ENCODE peak calls at places on chromosome 19, in ten cellular contexts. C is endothelial cell; D is fibroblast of mammary gland; T is H9; I is pancreas; W is tibial nerve; M is psoas muscle; Y is CD4-positive, alpha-beta T cell; U is fibroblast of pulmonary artery; G is K562. O is an unnamed sample.

GRCh38 chr19:50639121-50640112 is at the start of gene SYT3:
- DNase-seq in M (no peak), G (peak), D (peak), W (no peak), U (peak), C (no peak), T (peak), I (peak), Y (peak), O (peak)

GRCh38 chr19:44889830-44890365 is 1.2 kb upstream of the TOMM40 start:
- DNase-seq in Y (no peak), I (no peak), W (no peak), C (no peak), U (no peak), T (no peak), M (no peak), G (no peak), D (no peak), O (no peak)

GRCh38 chr19:33612928-33613327 is 8.8 kb upstream of the CHST8 start:
- DNase-seq in T (no peak), G (no peak), W (no peak), U (no peak), Y (no peak), D (no peak), I (no peak), C (no peak), M (no peak), O (no peak)

GRCh38 chr19:48992571-48993174 is 436 bp downstream of the GYS1 start:
- DNase-seq in Y (no peak), M (no peak), W (no peak), C (peak), D (no peak), I (peak), G (no peak), U (no peak), T (peak), O (no peak)

GRCh38 chr19:33797821-33798633 is 1.4 kb downstream of the KCTD15 start:
- DNase-seq in W (no peak), Y (no peak), G (peak), U (peak), T (peak), I (peak), D (no peak), M (peak), C (peak), O (no peak)

GRCh38 chr19:30664358-30665058 is 292.3 kb downstream of the ZNF536 start:
- DNase-seq in Y (no peak), I (peak), M (no peak), D (peak), G (no peak), T (peak), U (no peak), W (no peak), C (no peak), O (no peak)

GRCh38 chr19:3617463-3617862 is 9.1 kb downstream of the CACTIN start:
- DNase-seq in W (no peak), T (peak), U (no peak), C (no peak), I (no peak), M (no peak), Y (no peak), D (no peak), G (no peak), O (no peak)

GRCh38 chr19:44356383-44357111 is at the start of gene ZNF112:
- DNase-seq in U (peak), D (peak), G (peak), W (peak), C (peak), M (peak), T (peak), Y (no peak), I (peak), O (no peak)

DNA sequence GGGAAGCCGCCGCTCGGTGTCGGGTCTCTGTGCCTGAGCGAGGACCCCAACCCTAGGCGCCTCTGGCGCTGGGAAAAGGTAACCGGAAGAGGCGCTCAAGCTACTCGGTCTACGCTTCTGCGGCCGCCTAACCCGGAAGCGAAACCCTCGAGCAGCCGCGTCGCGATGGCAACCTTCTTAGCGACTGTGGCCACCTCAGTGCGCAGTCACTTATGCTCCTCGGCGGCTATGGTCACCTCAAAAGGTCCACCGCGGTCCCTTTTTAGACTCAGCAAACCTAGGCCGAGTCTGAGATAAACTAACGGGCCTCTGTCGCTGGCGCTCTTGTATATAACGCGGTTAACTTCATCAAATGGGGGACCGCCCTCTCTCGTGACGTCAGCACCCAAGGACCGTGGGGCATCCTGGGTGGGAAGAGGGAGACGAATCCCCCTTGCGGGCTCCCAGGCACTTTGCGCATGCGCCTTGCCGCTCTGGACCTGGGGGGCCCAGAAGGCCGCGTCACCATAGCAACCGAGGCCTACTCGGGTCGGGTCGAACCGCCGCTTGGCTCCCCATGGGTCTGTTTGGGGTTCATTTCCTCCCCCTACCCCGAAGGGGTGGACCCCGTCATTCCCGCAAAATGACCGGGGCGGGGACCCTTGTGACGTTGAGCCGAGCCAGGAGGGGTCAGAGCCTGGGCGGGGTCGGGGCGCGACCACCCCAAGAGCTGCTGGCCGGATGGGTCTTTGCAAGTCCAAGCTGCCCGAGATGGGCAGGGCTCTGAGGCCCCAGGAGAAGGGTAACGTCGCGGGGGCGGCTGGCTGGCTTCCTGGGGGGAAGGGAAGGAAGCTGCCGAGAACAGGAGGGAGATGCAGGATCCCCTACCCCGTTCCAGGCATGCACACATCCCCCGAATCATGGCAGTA is at the start of gene GTF2F1:
- DNase-seq in C (peak), U (peak), W (peak), G (peak), T (peak), D (peak), Y (peak), M (peak), I (peak), O (peak)
- TF ChIP-seq CTCF in C (no peak), U (peak), W (no peak), G (peak), T (peak), D (peak), Y (no peak), M (no peak), I (no peak), O (no peak)

GRCh38 chr19:42629191-42629590 is 34.5 kb upstream of the CEACAM8 start:
- DNase-seq in M (no peak), W (no peak), U (no peak), D (peak), Y (no peak), C (no peak), T (no peak), I (no peak), G (no peak), O (no peak)

GRCh38 chr19:42634409-42635232 is 39.9 kb upstream of the CEACAM8 start:
- DNase-seq in T (no peak), D (peak), Y (no peak), M (no peak), G (peak), I (peak), C (peak), U (peak), W (no peak), O (no peak)

GRCh38 chr19:42635233-42635539 is 40.5 kb upstream of the CEACAM8 start:
- DNase-seq in W (no peak), D (no peak), Y (no peak), I (no peak), C (no peak), U (no peak), G (no peak), T (no peak), M (no peak), O (no peak)
- TF ChIP-seq CTCF in W (no peak), D (no peak), Y (peak), I (no peak), C (no peak), U (no peak), G (no peak), T (no peak), M (no peak), O (no peak)

DNA sequence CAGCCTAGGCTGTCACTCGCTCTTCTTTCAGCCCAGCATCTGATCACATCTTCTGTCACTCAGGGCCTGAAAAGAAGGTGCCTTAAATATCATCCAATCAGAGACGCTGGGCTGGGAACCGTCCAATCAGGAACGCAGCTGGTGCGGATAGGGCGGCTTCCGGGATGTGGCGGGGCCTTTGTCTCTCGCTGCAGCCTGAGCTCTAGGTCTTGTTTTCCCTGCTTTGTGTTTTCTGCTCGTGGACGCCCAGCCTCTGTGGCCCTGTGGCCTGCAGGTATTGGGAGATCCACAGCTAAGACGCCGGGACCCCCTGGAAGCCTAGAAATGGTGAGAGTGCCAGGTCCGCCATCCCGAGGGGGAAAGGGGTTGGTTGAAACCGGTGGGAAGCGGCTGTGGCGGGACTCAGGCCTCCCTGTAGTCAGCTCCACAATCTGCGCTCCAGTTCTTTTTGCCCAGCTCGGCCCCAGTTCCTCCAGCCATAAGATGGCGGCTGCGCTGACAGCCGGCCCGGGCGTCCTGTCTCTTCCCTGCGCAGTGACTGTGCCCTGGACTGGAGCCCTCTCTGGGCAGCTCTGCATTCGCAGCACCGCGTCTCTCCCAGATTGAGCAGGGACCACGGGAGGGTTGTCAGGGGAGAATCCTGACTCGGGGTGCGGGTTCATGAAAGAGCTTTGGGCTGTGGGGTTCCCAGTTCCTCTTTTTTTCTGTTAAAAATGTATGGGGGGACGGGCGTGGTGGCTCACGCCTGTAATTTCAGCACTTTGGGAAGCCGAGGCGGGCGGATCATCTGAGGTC is at the start of gene ZNF85:
- DNase-seq in T (peak), G (peak), C (peak), I (peak), W (peak), Y (peak), D (peak), U (peak), M (peak), O (peak)
- TF ChIP-seq CTCF in T (no peak), G (no peak), C (no peak), I (no peak), W (no peak), Y (no peak), D (no peak), U (no peak), M (no peak), O (no peak)

DNA sequence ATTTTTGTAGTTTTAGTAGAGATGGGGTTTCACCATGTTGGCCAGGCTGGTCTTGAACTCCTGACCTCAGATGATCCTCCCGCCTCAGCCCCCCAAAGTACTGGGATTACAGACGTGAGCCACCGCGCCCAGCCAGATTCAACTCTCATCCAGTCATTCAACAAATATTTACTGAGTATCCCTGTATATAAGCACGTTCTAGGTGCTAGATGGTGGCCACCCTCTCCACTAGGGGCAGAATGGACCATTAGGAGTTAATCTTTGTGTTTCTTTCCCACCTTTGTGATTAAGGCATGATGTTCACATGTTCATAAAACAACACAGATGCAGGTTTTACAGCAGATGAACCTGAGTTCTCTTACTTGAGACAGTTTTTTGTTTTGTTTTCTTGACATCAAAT is 7.3 kb downstream of the SHKBP1 start:
- DNase-seq in Y (no peak), M (no peak), D (no peak), W (no peak), T (no peak), G (no peak), U (no peak), C (no peak), I (no peak), O (no peak)
- TF ChIP-seq CTCF in Y (no peak), M (no peak), D (peak), W (no peak), T (peak), G (peak), U (peak), C (peak), I (no peak), O (peak)

DNA sequence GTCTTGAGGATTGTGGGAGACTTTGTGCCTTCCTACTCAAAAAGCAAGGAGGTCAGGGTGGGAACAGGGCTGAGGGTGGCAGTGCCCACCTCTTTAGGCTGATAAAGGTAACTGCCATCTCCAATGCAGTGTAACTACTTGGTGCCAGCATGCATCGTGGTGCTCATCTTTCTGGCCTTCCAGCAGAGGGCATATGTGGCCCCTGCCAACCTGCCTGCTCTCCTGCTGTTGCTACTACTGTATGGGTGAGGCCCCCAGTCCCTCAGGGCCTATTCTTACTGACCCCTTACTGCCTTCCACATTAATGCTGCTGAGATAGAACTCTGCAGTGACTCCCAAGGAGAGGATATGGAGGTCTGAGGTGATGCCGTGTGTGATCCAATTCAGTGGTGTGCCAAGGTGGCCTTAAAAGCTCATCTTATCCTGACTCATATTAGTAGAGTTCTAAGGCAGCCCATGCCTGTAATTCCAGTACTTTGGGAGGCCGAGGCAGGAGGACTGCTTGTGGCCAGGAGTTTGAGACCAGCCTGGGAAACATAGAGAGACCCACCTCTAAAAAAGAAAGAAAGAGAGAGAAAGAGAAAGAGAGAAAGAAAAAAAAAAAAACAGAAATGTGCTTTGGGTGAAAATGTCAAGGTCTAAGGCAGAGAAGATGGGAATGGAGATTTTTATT is 9.6 kb upstream of the ARHGAP45 start:
- DNase-seq in U (peak), T (peak), C (no peak), I (no peak), Y (no peak), G (no peak), D (peak), M (no peak), W (no peak), O (peak)
- TF ChIP-seq CTCF in U (no peak), T (no peak), C (no peak), I (no peak), Y (peak), G (no peak), D (no peak), M (no peak), W (peak), O (no peak)

GRCh38 chr19:35513975-35514809 is 743 bp upstream of the DMKN start:
- DNase-seq in T (peak), I (no peak), D (peak), U (peak), C (no peak), M (no peak), W (no peak), Y (no peak), G (no peak), O (no peak)
- TF ChIP-seq CTCF in T (peak), I (no peak), D (no peak), U (no peak), C (no peak), M (no peak), W (no peak), Y (no peak), G (no peak), O (no peak)

DNA sequence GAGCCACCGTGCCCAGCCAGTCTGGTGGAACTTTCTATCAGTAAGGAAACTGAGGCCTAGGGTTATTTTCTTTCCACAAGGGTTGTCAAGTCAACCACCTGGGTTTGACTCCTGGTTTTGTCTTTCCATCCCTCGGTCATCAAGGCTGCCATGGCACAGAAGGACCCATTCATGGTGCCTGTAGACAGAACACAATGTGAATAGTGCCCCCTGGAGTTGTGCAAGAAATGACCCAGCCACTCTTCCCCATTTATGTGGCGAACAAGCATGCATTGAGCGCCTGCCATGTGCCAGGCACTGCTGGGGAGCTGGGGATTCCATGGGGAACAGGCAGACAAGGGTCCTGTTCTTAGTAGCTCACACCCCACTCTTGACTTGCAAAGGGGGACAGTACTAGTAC is 4.1 kb downstream of the SMARCA4 start:
- DNase-seq in T (no peak), I (no peak), C (no peak), G (peak), U (no peak), W (no peak), D (no peak), M (no peak), Y (no peak), O (no peak)
- TF ChIP-seq CTCF in T (peak), I (no peak), C (no peak), G (peak), U (no peak), W (no peak), D (no peak), M (no peak), Y (no peak), O (peak)

O was measured in D721Med.